ENCODE peak calls at places on chromosomes 6 and 20, in nine cellular contexts. R, F, M, H, O, P, N, T and A are unnamed samples.
A peak's percentile ranks its signal among the peaks of the same experiment; 100 is the strongest.

GRCh38 chr6:30880563-30881252 is 3.6 kb upstream of the DDR1 start:
- DNase-seq in H (peak; percentile 14), O (no peak), T (no peak), P (no peak), N (no peak), R (peak; percentile 43), M (no peak), F (no peak), A (no peak)

GRCh38 chr6:139370707-139371345 is 3.6 kb downstream of the CITED2 start:
- DNase-seq in T (no peak), N (no peak), F (no peak), P (peak; percentile 43), H (no peak), R (no peak), O (no peak), M (no peak), A (no peak)

GRCh38 chr6:161169690-161170089 is 104.2 kb downstream of the AGPAT4 start:
- DNase-seq in M (no peak), H (no peak), O (no peak), N (no peak), F (no peak), T (no peak), P (peak; percentile 46), R (no peak), A (peak; percentile 79)

GRCh38 chr20:35837577-35838195 is 65.9 kb downstream of the PHF20 start:
- DNase-seq in H (no peak), N (no peak), F (no peak), T (no peak), P (no peak), R (peak; percentile 48), M (no peak), O (no peak), A (no peak)

GRCh38 chr6:53250137-53250760 is 98.5 kb downstream of the ELOVL5 start:
- DNase-seq in O (no peak), M (no peak), H (no peak), N (no peak), F (no peak), R (no peak), T (no peak), P (no peak), A (peak; percentile 17)

GRCh38 chr20:40980828-40981310 is 47.8 kb upstream of the TOP1 start:
- DNase-seq in M (no peak), F (no peak), R (no peak), P (no peak), O (no peak), N (no peak), H (no peak), T (no peak), A (no peak)

GRCh38 chr6:30263734-30264133 is 50.5 kb upstream of the TRIM26 start:
- DNase-seq in O (no peak), M (no peak), N (peak; percentile 42), P (no peak), T (no peak), H (no peak), R (no peak), F (no peak), A (peak; percentile 57)

GRCh38 chr20:63103402-63104311 is 96.9 kb upstream of the BHLHE23 start:
- DNase-seq in N (no peak), F (no peak), R (no peak), O (no peak), P (no peak), M (no peak), T (no peak), H (no peak), A (no peak)

GRCh38 chr6:30818426-30818841 is 65.9 kb upstream of the DDR1 start:
- DNase-seq in F (no peak), P (peak; percentile 87), O (peak; percentile 49), H (no peak), N (peak; percentile 61), R (no peak), T (no peak), M (no peak), A (peak; percentile 89)

GRCh38 chr6:135170849-135171248 is 10.3 kb upstream of the MYB start:
- DNase-seq in N (no peak), O (no peak), T (no peak), F (no peak), M (no peak), R (no peak), H (no peak), P (no peak), A (peak; percentile 53)

GRCh38 chr6:142946924-142947701 is 2.1 kb upstream of the HIVEP2 start:
- DNase-seq in F (no peak), O (no peak), P (peak; percentile 80), T (peak; percentile 79), H (peak; percentile 84), N (peak; percentile 87), M (peak; percentile 81), R (peak; percentile 35), A (peak; percentile 89)

GRCh38 chr6:71721642-71722041 is 164.7 kb upstream of the RIMS1 start:
- DNase-seq in M (no peak), N (no peak), R (no peak), F (no peak), P (no peak), O (no peak), T (no peak), H (no peak), A (no peak)

GRCh38 chr6:123053602-123054225 is 57.7 kb downstream of the CLVS2 start:
- DNase-seq in F (no peak), H (no peak), O (no peak), T (no peak), R (no peak), M (no peak), P (no peak), N (no peak), A (no peak)

GRCh38 chr6:168676552-168677317 is 235.8 kb downstream of the SMOC2 start:
- DNase-seq in H (no peak), T (no peak), R (no peak), P (no peak), O (no peak), F (no peak), N (no peak), M (no peak), A (no peak)

GRCh38 chr20:25207149-25207959 is 11.8 kb downstream of the ENTPD6 start:
- DNase-seq in M (no peak), N (no peak), O (no peak), P (no peak), F (no peak), T (no peak), R (no peak), H (peak; percentile 29), A (no peak)

GRCh38 chr20:38075161-38075998 is 41.8 kb downstream of the RPRD1B start:
- DNase-seq in O (no peak), N (no peak), F (no peak), P (no peak), H (no peak), M (no peak), R (no peak), T (no peak), A (no peak)